ENCODE peak calls at places on chromosomes 12 and 14, in eight cellular contexts. W is neural progenitor cell, S is Caco-2, L is kidney, E is stomach, H is cardiac muscle cell, B is fibroblast of mammary gland, Y is body of pancreas. C is an unnamed sample.

GRCh38 chr14:46368275-46368674 is 283.3 kb downstream of the RPL10L start:
- DNase-seq in W (no peak), S (no peak), L (no peak), E (no peak), H (no peak), B (no peak), Y (no peak), C (no peak)

GRCh38 chr14:71469936-71470335 is 462.3 kb upstream of the RGS6 start:
- DNase-seq in W (no peak), S (no peak), L (no peak), E (no peak), H (no peak), B (no peak), Y (no peak), C (no peak)

GRCh38 chr12:66329941-66330340 is 27.6 kb downstream of the HELB start:
- DNase-seq in W (no peak), S (no peak), L (no peak), E (no peak), H (peak; percentile 85), B (peak; percentile 11), Y (no peak), C (no peak)

GRCh38 chr14:101293609-101294008 is 267.7 kb upstream of the DIO3 start:
- DNase-seq in W (no peak), S (no peak), L (no peak), E (no peak), H (no peak), B (no peak), Y (no peak), C (no peak)

GRCh38 chr12:47820631-47821345 is 1.1 kb upstream of the HDAC7 start:
- DNase-seq in W (peak; percentile 94), S (peak; percentile 94), L (peak; percentile 97), E (peak; percentile 72), H (peak; percentile 98), B (peak; percentile 97), Y (peak; percentile 77), C (peak; percentile 97)

GRCh38 chr12:114004402-114004801 is 38.3 kb upstream of the RBM19 start:
- DNase-seq in W (no peak), S (no peak), L (no peak), E (no peak), H (no peak), B (no peak), Y (no peak), C (no peak)

GRCh38 chr12:45130881-45131281 is 80.0 kb upstream of the DBX2 start:
- DNase-seq in W (peak; percentile 76), S (peak; percentile 65), L (no peak), E (no peak), H (peak; percentile 79), B (peak; percentile 75), Y (peak; percentile 28), C (peak; percentile 62)

GRCh38 chr12:10082057-10082874 is 16.5 kb downstream of the CLEC1A start:
- DNase-seq in W (no peak), S (no peak), L (no peak), E (no peak), H (no peak), B (no peak), Y (no peak), C (no peak)

GRCh38 chr12:114744696-114745095 is 60.7 kb upstream of the TBX3 start:
- DNase-seq in W (no peak), S (no peak), L (no peak), E (no peak), H (no peak), B (peak; percentile 50), Y (no peak), C (peak; percentile 60)

GRCh38 chr12:47905313-47905730 is 528 bp upstream of the VDR start:
- DNase-seq in W (no peak), S (peak; percentile 91), L (peak; percentile 93), E (peak; percentile 69), H (no peak), B (no peak), Y (peak; percentile 82), C (no peak)

GRCh38 chr12:107467716-107468115 is 217.9 kb upstream of the PWP1 start:
- DNase-seq in W (peak; percentile 58), S (no peak), L (no peak), E (no peak), H (no peak), B (no peak), Y (no peak), C (no peak)

GRCh38 chr14:89447182-89447970 is 30.3 kb upstream of the FOXN3 start:
- DNase-seq in W (no peak), S (no peak), L (peak; percentile 12), E (no peak), H (no peak), B (no peak), Y (no peak), C (no peak)

GRCh38 chr12:56591111-56591510 is 39.0 kb downstream of the BAZ2A start:
- DNase-seq in W (peak; percentile 20), S (no peak), L (no peak), E (no peak), H (no peak), B (no peak), Y (no peak), C (no peak)

GRCh38 chr14:61589691-61590521 is 105.4 kb upstream of the HIF1A start:
- DNase-seq in W (peak; percentile 65), S (no peak), L (peak; percentile 82), E (no peak), H (no peak), B (no peak), Y (no peak), C (no peak)

DNA sequence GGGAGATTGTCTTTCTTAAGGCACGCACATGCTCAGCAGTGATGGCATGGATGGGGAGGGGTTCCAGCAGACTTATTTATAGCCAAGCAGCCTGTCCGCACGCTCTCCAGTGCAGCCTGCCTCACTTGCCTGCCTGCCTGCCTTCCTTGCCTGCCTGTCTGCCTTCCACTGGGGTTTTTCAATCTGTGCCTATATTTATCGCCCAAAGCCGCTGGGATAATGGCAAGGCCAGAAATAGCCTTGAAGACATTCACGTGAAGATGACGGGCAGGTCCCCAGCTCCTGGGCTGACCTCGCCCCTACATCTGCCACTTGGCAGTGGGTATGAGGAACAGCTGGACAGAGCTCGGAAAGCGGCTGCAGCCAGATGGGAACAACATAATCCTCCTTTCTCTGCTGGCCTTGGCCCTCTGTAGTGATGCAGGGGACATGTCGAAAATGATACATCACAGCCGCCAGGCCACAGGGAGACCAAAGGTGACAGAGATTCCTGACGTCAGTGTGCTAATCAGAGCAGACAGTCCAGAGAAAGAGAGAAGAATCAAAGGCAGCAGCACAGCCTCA is 53.3 kb downstream of the PITPNM2 start:
- DNase-seq in W (no peak), S (no peak), L (no peak), E (peak; percentile 28), H (no peak), B (no peak), Y (no peak), C (no peak)
- TF ChIP-seq CTCF in W (no peak), S (no peak), L (no peak), E (no peak), H (no peak), B (no peak), Y (no peak), C (no peak)

DNA sequence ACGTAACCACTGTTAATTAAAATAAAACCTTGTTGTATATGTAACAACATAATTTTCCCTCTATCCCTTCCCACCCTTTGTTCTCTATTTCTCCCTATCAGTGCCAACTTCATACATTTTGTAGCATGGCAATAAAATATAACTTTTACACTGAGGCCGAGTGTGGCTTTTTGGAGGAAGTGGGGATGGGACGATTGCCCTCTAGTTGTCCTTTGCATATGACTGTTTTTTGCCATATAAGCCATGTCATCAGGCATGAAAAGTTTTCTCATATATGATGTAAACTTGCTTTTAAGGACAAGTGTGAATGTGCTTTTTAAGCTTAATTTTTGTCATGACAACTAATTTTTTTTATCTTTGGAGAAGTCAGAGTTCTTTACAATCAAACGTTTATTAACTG is 6.2 kb upstream of the CCT2 start:
- DNase-seq in W (no peak), S (no peak), L (no peak), E (no peak), H (no peak), B (no peak), Y (no peak), C (no peak)
- H3K4me3 ChIP-seq in W (no peak overlapping the region), S (no peak overlapping the region), L (no peak overlapping the region), E (no peak overlapping the region), H (no peak overlapping the region), B (no peak overlapping the region), Y (no peak overlapping the region), C (no peak overlapping the region)

GRCh38 chr12:54658306-54659264 is 10.4 kb upstream of the DCD start:
- DNase-seq in W (peak; percentile 73), S (peak; percentile 68), L (no peak), E (peak; percentile 72), H (peak; percentile 62), B (peak; percentile 33), Y (peak; percentile 62), C (peak; percentile 15)
- TF ChIP-seq CTCF in W (peak; percentile 71), S (peak; percentile 72), L (peak; percentile 47), E (peak; percentile 8), H (peak; percentile 73), B (peak; percentile 54), Y (peak; percentile 39), C (peak; percentile 63)

GRCh38 chr12:6935221-6935550 is 7.4 kb downstream of the ATN1 start:
- DNase-seq in W (no peak), S (no peak), L (no peak), E (no peak), H (peak; percentile 51), B (peak; percentile 64), Y (no peak), C (no peak)

GRCh38 chr12:6935551-6936377 is 7.9 kb upstream of the RNU7-1 start:
- DNase-seq in W (no peak), S (no peak), L (peak; percentile 77), E (no peak), H (no peak), B (no peak), Y (no peak), C (no peak)

GRCh38 chr12:6937481-6938352 is 5.9 kb upstream of the RNU7-1 start:
- DNase-seq in W (peak; percentile 97), S (peak; percentile 97), L (peak; percentile 98), E (peak; percentile 95), H (peak; percentile 95), B (peak; percentile 94), Y (peak; percentile 95), C (peak; percentile 91)

GRCh38 chr12:6936378-6936638 is 7.3 kb upstream of the RNU7-1 start:
- DNase-seq in W (no peak), S (no peak), L (no peak), E (no peak), H (no peak), B (no peak), Y (no peak), C (no peak)

GRCh38 chr12:6936642-6937480 is 6.8 kb upstream of the RNU7-1 start:
- DNase-seq in W (no peak), S (no peak), L (peak; percentile 92), E (no peak), H (no peak), B (no peak), Y (no peak), C (no peak)
- H3K4me3 ChIP-seq in W (peak overlapping the region; percentile 56), S (peak overlapping the region; percentile 55), L (peak overlapping the region; percentile 73), E (peak overlapping the region; percentile 56), H (peak overlapping the region; percentile 76), B (peak overlapping the region; percentile 55), Y (peak overlapping the region; percentile 50), C (peak overlapping the region; percentile 70)

GRCh38 chr12:64525461-64526160 is 73.7 kb downstream of the TBK1 start:
- DNase-seq in W (no peak), S (no peak), L (no peak), E (no peak), H (no peak), B (no peak), Y (no peak), C (no peak)
- TF ChIP-seq CTCF in W (peak; percentile 9), S (peak; percentile 12), L (no peak), E (no peak), H (no peak), B (no peak), Y (no peak), C (no peak)

GRCh38 chr12:28171356-28172060 is 18.7 kb upstream of the CCDC91 start:
- DNase-seq in W (no peak), S (no peak), L (no peak), E (no peak), H (no peak), B (peak; percentile 7), Y (no peak), C (peak; percentile 3)
- H3K4me3 ChIP-seq in W (no peak overlapping the region), S (no peak overlapping the region), L (no peak overlapping the region), E (no peak overlapping the region), H (no peak overlapping the region), B (no peak overlapping the region), Y (no peak overlapping the region), C (no peak overlapping the region)